ENCODE peak calls at places on chromosomes 11 and 22, in ten cellular contexts. I is stimulated activated CD4-positive, alpha-beta T cell treated with anti-CD3 and anti-CD28 coated beads, Interleukin-12 subunit alpha, Interleukin-12 subunit beta, amount 100 ng/mL, for 24 hours; X is globus pallidus; D is central memory CD8-positive, alpha-beta T cell; M is EH; H is Peyer's patch; O is head of caudate nucleus; F is left ventricle myocardium inferior; R is pancreas; P is Calu3. C is an unnamed sample.

GRCh38 chr22:43263645-43264514 is 76.9 kb upstream of the TTLL12 start:
- DNase-seq in I (peak), X (no peak), D (peak), M (peak), H (peak), O (no peak), F (peak), R (peak), P (peak), C (no peak)

GRCh38 chr22:46171940-46172339 is 21.6 kb downstream of the PPARA start:
- DNase-seq in I (no peak), X (no peak), D (no peak), M (peak), H (peak), O (no peak), F (no peak), R (no peak), P (no peak), C (no peak)

GRCh38 chr11:68461284-68461861 is 821 bp downstream of the PPP6R3 start:
- DNase-seq in I (no peak), X (no peak), D (no peak), M (peak), H (peak), O (no peak), F (no peak), R (peak), P (peak), C (peak)

GRCh38 chr11:67273260-67273990 is 7.2 kb downstream of the GRK2 start:
- DNase-seq in I (no peak), X (no peak), D (no peak), M (peak), H (peak), O (no peak), F (no peak), R (peak), P (no peak), C (no peak)

GRCh38 chr22:50473088-50473487 is 1.7 kb downstream of the SBF1 start:
- DNase-seq in I (no peak), X (no peak), D (no peak), M (no peak), H (peak), O (no peak), F (no peak), R (no peak), P (peak), C (no peak)

GRCh38 chr11:8017894-8018741 is 31.0 kb downstream of the EIF3F start:
- DNase-seq in I (no peak), X (peak), D (no peak), M (peak), H (peak), O (no peak), F (no peak), R (no peak), P (no peak), C (no peak)

GRCh38 chr11:71212871-71213559 is 39.4 kb downstream of the SHANK2 start:
- DNase-seq in I (no peak), X (no peak), D (no peak), M (no peak), H (no peak), O (peak), F (peak), R (peak), P (no peak), C (no peak)

GRCh38 chr11:31711137-31711536 is 100.0 kb downstream of the PAX6 start:
- DNase-seq in I (no peak), X (no peak), D (no peak), M (no peak), H (no peak), O (no peak), F (no peak), R (no peak), P (no peak), C (no peak)

GRCh38 chr11:8068605-8069221 is 12.3 kb upstream of the TUB start:
- DNase-seq in I (no peak), X (no peak), D (no peak), M (peak), H (peak), O (no peak), F (peak), R (peak), P (no peak), C (peak)

GRCh38 chr22:24942301-24942700 is 4.2 kb downstream of the LHFPL7 start:
- DNase-seq in I (no peak), X (no peak), D (no peak), M (no peak), H (no peak), O (no peak), F (no peak), R (no peak), P (no peak), C (no peak)

GRCh38 chr11:59931688-59932087 is 6.5 kb upstream of the OOSP1 start:
- DNase-seq in I (no peak), X (no peak), D (no peak), M (no peak), H (no peak), O (no peak), F (no peak), R (no peak), P (no peak), C (no peak)